ENCODE peak calls at places on chromosomes 11 and 22, in four cellular contexts. X is lung microvascular endothelial cell, O is colonic mucosa, E is astrocyte of the spinal cord. K is an unnamed sample.

GRCh38 chr11:27481992-27482391 is 9.4 kb upstream of the LGR4 start:
- DNase-seq in X (no peak), O (no peak), E (no peak), K (no peak)

GRCh38 chr11:100932474-100933100 is 197.0 kb downstream of the PGR start:
- DNase-seq in X (peak; percentile 42), O (no peak), E (peak; percentile 56), K (no peak)

GRCh38 chr11:97888641-97889040 is 1132.1 kb upstream of the CNTN5 start:
- DNase-seq in X (no peak), O (no peak), E (no peak), K (no peak)

GRCh38 chr11:129694538-129694937 is 121.1 kb upstream of the TMEM45B start:
- DNase-seq in X (no peak), O (peak; percentile 38), E (no peak), K (no peak)

GRCh38 chr11:6812391-6813005 is 13.0 kb upstream of the OR6A2 start:
- DNase-seq in X (peak; percentile 61), O (peak; percentile 29), E (peak; percentile 35), K (no peak)

GRCh38 chr11:69572233-69572860 is 68.6 kb upstream of the CCND1 start:
- DNase-seq in X (no peak), O (no peak), E (no peak), K (no peak)

GRCh38 chr22:22111267-22111751 is 128.7 kb upstream of the TOP3B start:
- DNase-seq in X (no peak), O (no peak), E (peak; percentile 78), K (no peak)

GRCh38 chr11:130636672-130637463 is 188.4 kb downstream of the ADAMTS15 start:
- DNase-seq in X (peak; percentile 59), O (no peak), E (peak; percentile 91), K (no peak)

GRCh38 chr11:936199-936598 is 10.5 kb downstream of the AP2A2 start:
- DNase-seq in X (no peak), O (no peak), E (no peak), K (no peak)

GRCh38 chr11:17328856-17329490 is 22.6 kb upstream of the NCR3LG1 start:
- DNase-seq in X (no peak), O (no peak), E (no peak), K (no peak)

GRCh38 chr11:46277623-46278386 is at the start of gene CREB3L1:
- DNase-seq in X (no peak), O (peak; percentile 90), E (peak; percentile 33), K (no peak)

GRCh38 chr11:95067042-95067827 is 516 bp downstream of the SRSF8 start:
- DNase-seq in X (peak; percentile 82), O (peak; percentile 77), E (peak; percentile 77), K (peak; percentile 77)

GRCh38 chr11:65213322-65214211 is 31.8 kb downstream of the CAPN1 start:
- DNase-seq in X (peak; percentile 16), O (no peak), E (no peak), K (no peak)

GRCh38 chr11:27211370-27212127 is 151.5 kb downstream of the CCDC34 start:
- DNase-seq in X (peak; percentile 23), O (no peak), E (no peak), K (no peak)

GRCh38 chr11:73314121-73314948 is 6.3 kb downstream of the ARHGEF17 start:
- DNase-seq in X (peak; percentile 35), O (no peak), E (peak; percentile 76), K (no peak)

GRCh38 chr11:1667906-1668305 is 29.1 kb upstream of the KRTAP5-6 start:
- DNase-seq in X (peak; percentile 34), O (no peak), E (no peak), K (no peak)

GRCh38 chr11:35907648-35908431 is 36.0 kb upstream of the LDLRAD3 start:
- DNase-seq in X (no peak), O (no peak), E (peak; percentile 92), K (no peak)

K was measured in progenitor cell of endocrine pancreas.